ENCODE peak calls at places on chromosomes 13 and 19, in five cellular contexts. J, Y, L, Q and G are unnamed samples. For H3K36me3, the result is how much of the 10 kb centered on the place peaks cover.

GRCh38 chr13:28528848-28529247 is 33.9 kb upstream of the FLT1 start:
- DNase-seq in J (no peak), Y (no peak), L (no peak), Q (no peak), G (no peak)

GRCh38 chr13:42337808-42338600 is 66.1 kb downstream of the AKAP11 start:
- DNase-seq in J (no peak), Y (no peak), L (no peak), Q (no peak), G (no peak)

GRCh38 chr13:35157143-35157755 is 215.2 kb downstream of the NBEA start:
- DNase-seq in J (peak), Y (no peak), L (peak), Q (peak), G (peak)

GRCh38 chr13:40063743-40064142 is 408.3 kb downstream of the COG6 start:
- DNase-seq in J (no peak), Y (no peak), L (no peak), Q (no peak), G (peak)

GRCh38 chr19:56953411-56953810 is 112.9 kb upstream of the PEG3 start:
- DNase-seq in J (no peak), Y (no peak), L (no peak), Q (no peak), G (no peak)

GRCh38 chr13:99947666-99948065 is 23.9 kb downstream of the ZIC5 start:
- DNase-seq in J (no peak), Y (no peak), L (no peak), Q (no peak), G (no peak)

GRCh38 chr13:101416181-101417042 is at the start of gene NALCN:
- DNase-seq in J (no peak), Y (no peak), L (peak), Q (no peak), G (no peak)

GRCh38 chr13:72884111-72884510 is 102.2 kb downstream of the PIBF1 start:
- DNase-seq in J (no peak), Y (no peak), L (no peak), Q (no peak), G (no peak)

GRCh38 chr13:54091884-54092283 is 1063.3 kb downstream of the OLFM4 start:
- DNase-seq in J (no peak), Y (no peak), L (no peak), Q (no peak), G (no peak)

GRCh38 chr13:38880397-38880796 is 110.2 kb downstream of the STOML3 start:
- DNase-seq in J (no peak), Y (no peak), L (no peak), Q (no peak), G (no peak)

GRCh38 chr19:2332341-2333026 is 4.0 kb downstream of the SPPL2B start:
- DNase-seq in J (no peak), Y (no peak), L (peak), Q (no peak), G (no peak)

GRCh38 chr13:73268306-73268705 is 209.5 kb downstream of the KLF5 start:
- DNase-seq in J (no peak), Y (no peak), L (no peak), Q (no peak), G (no peak)

GRCh38 chr13:33110713-33111413 is 94.6 kb downstream of the KL start:
- DNase-seq in J (no peak), Y (no peak), L (no peak), Q (peak), G (no peak)

GRCh38 chr19:4098493-4098892 is 25.4 kb downstream of the MAP2K2 start:
- DNase-seq in J (no peak), Y (no peak), L (no peak), Q (peak), G (no peak)

GRCh38 chr13:50842711-50843255 is 709 bp downstream of the DLEU7 start:
- DNase-seq in J (no peak), Y (no peak), L (no peak), Q (no peak), G (no peak)

GRCh38 chr13:76823969-76824368 is 62.2 kb downstream of the KCTD12 start:
- DNase-seq in J (no peak), Y (no peak), L (no peak), Q (no peak), G (no peak)

GRCh38 chr13:43785681-43786471 is 896 bp downstream of the ENOX1 start:
- DNase-seq in J (peak), Y (no peak), L (peak), Q (peak), G (peak)

GRCh38 chr19:3857449-3858003 is 11.3 kb downstream of the ZFR2 start:
- DNase-seq in J (no peak), Y (peak), L (no peak), Q (no peak), G (no peak)

GRCh38 chr13:104510422-104510821 is 1444.2 kb upstream of the SLC10A2 start:
- DNase-seq in J (no peak), Y (no peak), L (no peak), Q (no peak), G (no peak)

GRCh38 chr13:31824705-31825512 is 85.6 kb downstream of the RXFP2 start:
- DNase-seq in J (no peak), Y (no peak), L (peak), Q (peak), G (no peak)

GRCh38 chr19:31232871-31233270 is 116.4 kb downstream of the TSHZ3 start:
- DNase-seq in J (no peak), Y (no peak), L (no peak), Q (no peak), G (no peak)

GRCh38 chr13:28574617-28575142 is 79.8 kb upstream of the FLT1 start:
- DNase-seq in J (no peak), Y (peak), L (no peak), Q (peak), G (no peak)

GRCh38 chr19:653425-653824 is 9.6 kb downstream of the RNF126 start:
- DNase-seq in J (no peak), Y (no peak), L (no peak), Q (no peak), G (no peak)

GRCh38 chr13:82717249-82717648 is 1165.0 kb downstream of the SLITRK1 start:
- DNase-seq in J (no peak), Y (peak), L (no peak), Q (no peak), G (no peak)

GRCh38 chr13:29418026-29418425 is 177.5 kb downstream of the SLC7A1 start:
- DNase-seq in J (no peak), Y (no peak), L (no peak), Q (no peak), G (no peak)

GRCh38 chr13:78589206-78589605 is 14.1 kb downstream of the POU4F1 start:
- DNase-seq in J (no peak), Y (no peak), L (peak), Q (no peak), G (peak)

GRCh38 chr13:64371045-64371444 is 2859.1 kb downstream of the PCDH9 start:
- DNase-seq in J (no peak), Y (peak), L (peak), Q (no peak), G (no peak)

GRCh38 chr13:33129094-33129832 is 113.0 kb downstream of the KL start:
- DNase-seq in J (no peak), Y (no peak), L (no peak), Q (peak), G (no peak)

GRCh38 chr19:10617409-10618121 is 7.8 kb upstream of the SLC44A2 start:
- DNase-seq in J (no peak), Y (peak), L (no peak), Q (no peak), G (no peak)

DNA sequence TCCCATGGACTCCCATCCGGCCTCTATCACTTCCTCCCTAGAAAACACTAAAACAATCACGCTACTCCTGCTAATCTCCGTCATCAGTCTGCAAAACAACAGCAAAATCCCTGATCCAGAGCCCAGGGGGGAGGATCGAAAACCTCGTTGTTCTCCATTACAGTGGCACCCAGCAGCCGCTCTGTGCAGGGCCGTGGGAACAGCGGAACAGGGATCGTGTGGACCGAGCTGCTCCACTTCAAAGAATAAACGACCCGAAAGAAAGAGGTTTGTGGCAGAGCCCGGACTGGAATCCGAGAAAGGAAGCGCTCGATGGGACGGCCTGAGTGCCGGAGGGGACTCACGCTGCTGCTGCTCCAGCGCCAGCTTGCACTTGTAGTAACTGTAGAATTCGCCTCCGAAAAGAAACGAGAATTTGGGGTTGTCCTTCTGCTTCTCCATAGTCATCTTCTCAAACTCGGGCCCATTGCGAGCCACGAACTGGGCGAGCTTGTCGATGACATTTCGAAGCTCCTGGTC is 652 bp downstream of the CHERP start:
- DNase-seq in J (no peak), Y (no peak), L (peak), Q (no peak), G (no peak)
- H3K36me3 ChIP-seq in J (under half), Y (under half), L (under half), Q (under half), G (under half)

DNA sequence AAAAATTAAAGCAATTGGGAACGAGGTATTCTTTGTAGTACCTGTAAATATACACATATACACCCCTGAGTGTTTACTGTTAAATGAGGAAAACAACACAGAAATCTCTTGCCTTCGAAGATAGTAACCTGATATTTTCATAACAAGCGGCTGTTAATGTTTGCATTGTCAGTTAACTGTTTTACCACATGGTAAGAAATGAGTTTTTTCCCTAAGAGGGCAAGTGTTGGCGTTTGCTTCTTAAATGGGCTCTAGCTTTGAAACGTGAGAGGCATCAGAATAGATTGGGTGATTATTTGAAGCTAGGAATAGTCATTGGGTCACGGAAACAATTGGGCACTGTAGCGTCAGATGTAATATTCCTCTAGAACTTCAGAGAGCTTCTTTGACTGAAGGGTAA is 22.0 kb upstream of the UPF3A start:
- DNase-seq in J (no peak), Y (no peak), L (peak), Q (no peak), G (no peak)
- H3K36me3 ChIP-seq in J (under half), Y (under half), L (under half), Q (half or more), G (under half)

DNA sequence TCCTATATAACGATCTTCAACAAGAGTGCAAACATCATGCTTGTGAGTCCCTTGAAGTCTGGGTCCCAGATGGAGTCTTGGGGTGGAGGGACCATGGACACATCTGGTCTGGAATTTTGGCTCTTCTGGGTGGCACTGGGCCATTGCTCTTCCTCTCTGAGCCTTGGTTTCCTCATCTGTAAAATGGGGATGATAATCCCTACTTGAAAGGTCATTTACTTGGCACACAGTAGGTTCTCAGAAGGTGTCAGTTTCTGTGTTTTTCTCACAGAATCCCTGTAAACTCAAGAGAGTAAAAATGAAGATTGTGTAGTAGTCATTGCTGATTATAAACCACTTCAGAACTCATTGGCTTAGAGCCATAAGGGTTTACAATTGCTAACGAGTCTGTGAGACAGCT is 7.6 kb downstream of the CYP4F12 start:
- DNase-seq in J (no peak), Y (no peak), L (no peak), Q (no peak), G (no peak)
- H3K36me3 ChIP-seq in J (under half), Y (under half), L (under half), Q (under half), G (under half)

GRCh38 chr19:12947702-12948596 is 2.3 kb downstream of the RAD23A start:
- DNase-seq in J (no peak), Y (no peak), L (no peak), Q (no peak), G (no peak)
- H3K36me3 ChIP-seq in J (under half), Y (under half), L (under half), Q (half or more), G (under half)